ENCODE peak calls at places on chromosome 20, in six cellular contexts. One of them, this sample, is unnamed.
A peak's percentile ranks its signal among the peaks of the same experiment; 100 is the strongest.

GRCh38 chr20:50271674-50272412 is 81.2 kb downstream of the CEBPB start:
- DNase-seq in mesendoderm: no peak
- DNase-seq in neuronal stem cell: no peak
- DNase-seq in H1: no peak
- DNase-seq in IMR-90: no peak
- DNase-seq in H9: no peak
- DNase-seq in this sample: no peak

GRCh38 chr20:46552460-46553420 is 2.3 kb upstream of the OCSTAMP start:
- DNase-seq in mesendoderm: peak; percentile 20
- DNase-seq in neuronal stem cell: no peak
- DNase-seq in H1: no peak
- DNase-seq in IMR-90: no peak
- DNase-seq in H9: no peak
- DNase-seq in this sample: no peak

GRCh38 chr20:56391596-56392281 is at the start of gene AURKA:
- DNase-seq in mesendoderm: no peak
- DNase-seq in neuronal stem cell: no peak
- DNase-seq in H1: no peak
- DNase-seq in IMR-90: no peak
- DNase-seq in H9: no peak
- DNase-seq in this sample: peak; percentile 42

GRCh38 chr20:34069341-34070078 is 42.5 kb downstream of the EIF2S2 start:
- DNase-seq in mesendoderm: peak; percentile 90
- DNase-seq in neuronal stem cell: peak; percentile 83
- DNase-seq in H1: peak; percentile 79
- DNase-seq in IMR-90: peak; percentile 85
- DNase-seq in H9: peak; percentile 72
- DNase-seq in this sample: peak; percentile 83

GRCh38 chr20:63979549-63980316 is at the start of gene SAMD10:
- DNase-seq in mesendoderm: peak; percentile 42
- DNase-seq in neuronal stem cell: no peak
- DNase-seq in H1: peak; percentile 66
- DNase-seq in IMR-90: peak; percentile 53
- DNase-seq in H9: peak; percentile 60
- DNase-seq in this sample: peak; percentile 70

GRCh38 chr20:16387661-16388060 is 185.6 kb downstream of the KIF16B start:
- DNase-seq in mesendoderm: no peak
- DNase-seq in neuronal stem cell: no peak
- DNase-seq in H1: no peak
- DNase-seq in IMR-90: no peak
- DNase-seq in H9: no peak
- DNase-seq in this sample: no peak

GRCh38 chr20:38187512-38187911 is 22.4 kb upstream of the TGM2 start:
- DNase-seq in mesendoderm: peak; percentile 69
- DNase-seq in neuronal stem cell: no peak
- DNase-seq in H1: no peak
- DNase-seq in IMR-90: peak; percentile 43
- DNase-seq in H9: peak; percentile 60
- DNase-seq in this sample: peak; percentile 56

GRCh38 chr20:25389858-25390537 is 637 bp downstream of the ABHD12 start:
- DNase-seq in mesendoderm: peak; percentile 48
- DNase-seq in neuronal stem cell: peak; percentile 56
- DNase-seq in H1: peak; percentile 69
- DNase-seq in IMR-90: no peak
- DNase-seq in H9: peak; percentile 54
- DNase-seq in this sample: peak; percentile 52

GRCh38 chr20:57464642-57465211 is 60.2 kb downstream of the CTCFL start:
- DNase-seq in mesendoderm: no peak
- DNase-seq in neuronal stem cell: no peak
- DNase-seq in H1: no peak
- DNase-seq in IMR-90: no peak
- DNase-seq in H9: no peak
- DNase-seq in this sample: no peak

GRCh38 chr20:60977896-60978295 is 274.2 kb upstream of the CDH4 start:
- DNase-seq in mesendoderm: no peak
- DNase-seq in neuronal stem cell: no peak
- DNase-seq in H1: no peak
- DNase-seq in IMR-90: no peak
- DNase-seq in H9: no peak
- DNase-seq in this sample: no peak

GRCh38 chr20:63048516-63049190 is 41.9 kb upstream of the BHLHE23 start:
- DNase-seq in mesendoderm: no peak
- DNase-seq in neuronal stem cell: no peak
- DNase-seq in H1: no peak
- DNase-seq in IMR-90: no peak
- DNase-seq in H9: no peak
- DNase-seq in this sample: no peak

GRCh38 chr20:16580127-16580526 is 6.9 kb upstream of the KIF16B start:
- DNase-seq in mesendoderm: no peak
- DNase-seq in neuronal stem cell: no peak
- DNase-seq in H1: no peak
- DNase-seq in IMR-90: peak; percentile 77
- DNase-seq in H9: no peak
- DNase-seq in this sample: peak; percentile 47

GRCh38 chr20:57713505-57713903 is 3.7 kb upstream of the PMEPA1 start:
- DNase-seq in mesendoderm: no peak
- DNase-seq in neuronal stem cell: no peak
- DNase-seq in H1: no peak
- DNase-seq in IMR-90: no peak
- DNase-seq in H9: no peak
- DNase-seq in this sample: peak; percentile 34

GRCh38 chr20:11101243-11101642 is 427.4 kb upstream of the JAG1 start:
- DNase-seq in mesendoderm: no peak
- DNase-seq in neuronal stem cell: no peak
- DNase-seq in H1: no peak
- DNase-seq in IMR-90: peak; percentile 67
- DNase-seq in H9: no peak
- DNase-seq in this sample: peak; percentile 29

GRCh38 chr20:63847374-63848002 is 13.8 kb upstream of the ABHD16B start:
- DNase-seq in mesendoderm: peak; percentile 72
- DNase-seq in neuronal stem cell: no peak
- DNase-seq in H1: peak; percentile 75
- DNase-seq in IMR-90: no peak
- DNase-seq in H9: peak; percentile 73
- DNase-seq in this sample: no peak

GRCh38 chr20:46040902-46041535 is 12.0 kb downstream of the SLC12A5 start:
- DNase-seq in mesendoderm: peak; percentile 73
- DNase-seq in neuronal stem cell: peak; percentile 76
- DNase-seq in H1: peak; percentile 93
- DNase-seq in IMR-90: peak; percentile 26
- DNase-seq in H9: peak; percentile 79
- DNase-seq in this sample: peak; percentile 45

GRCh38 chr20:45946149-45946970 is 11.9 kb downstream of the PCIF1 start:
- DNase-seq in mesendoderm: no peak
- DNase-seq in neuronal stem cell: no peak
- DNase-seq in H1: no peak
- DNase-seq in IMR-90: no peak
- DNase-seq in H9: no peak
- DNase-seq in this sample: peak; percentile 66

GRCh38 chr20:40438161-40438835 is 250.7 kb downstream of the MAFB start:
- DNase-seq in mesendoderm: peak; percentile 47
- DNase-seq in neuronal stem cell: no peak
- DNase-seq in H1: no peak
- DNase-seq in IMR-90: no peak
- DNase-seq in H9: no peak
- DNase-seq in this sample: no peak

GRCh38 chr20:34155864-34156263 is 43.8 kb upstream of the EIF2S2 start:
- DNase-seq in mesendoderm: peak; percentile 54
- DNase-seq in neuronal stem cell: no peak
- DNase-seq in H1: no peak
- DNase-seq in IMR-90: no peak
- DNase-seq in H9: no peak
- DNase-seq in this sample: no peak

GRCh38 chr20:891121-892080 is 24.7 kb downstream of the ANGPT4 start:
- DNase-seq in mesendoderm: no peak
- DNase-seq in neuronal stem cell: no peak
- DNase-seq in H1: no peak
- DNase-seq in IMR-90: no peak
- DNase-seq in H9: no peak
- DNase-seq in this sample: no peak

GRCh38 chr20:60970601-60971000 is 281.5 kb upstream of the CDH4 start:
- DNase-seq in mesendoderm: no peak
- DNase-seq in neuronal stem cell: no peak
- DNase-seq in H1: no peak
- DNase-seq in IMR-90: no peak
- DNase-seq in H9: no peak
- DNase-seq in this sample: no peak

DNA sequence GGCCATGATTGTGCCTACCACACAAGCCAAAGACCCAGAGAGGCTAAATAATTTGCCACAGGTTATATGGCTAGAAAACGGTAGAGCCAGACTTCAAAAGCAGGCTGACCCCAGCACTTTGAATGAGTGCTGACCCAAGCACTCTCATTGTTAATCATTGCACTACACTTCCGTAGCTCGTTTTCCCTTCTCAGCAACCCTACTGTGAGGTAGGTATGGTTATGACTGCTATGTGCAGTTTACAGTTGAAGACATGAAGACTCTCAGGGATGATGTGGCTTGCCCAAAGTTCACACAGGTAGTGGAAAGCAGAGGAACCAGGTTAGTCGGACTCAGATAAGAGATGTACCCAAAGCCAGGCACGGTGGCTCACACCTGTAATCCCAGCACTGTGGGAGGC is 33.5 kb upstream of the RIMS4 start:
- DNase-seq in mesendoderm: no peak
- DNase-seq in neuronal stem cell: no peak
- DNase-seq in H1: peak; percentile 17
- DNase-seq in IMR-90: no peak
- DNase-seq in H9: no peak
- DNase-seq in this sample: no peak
- H2BK15ac ChIP-seq in mesendoderm: no peak overlapping the region
- H2BK15ac ChIP-seq in neuronal stem cell: no peak overlapping the region
- H2BK15ac ChIP-seq in H1: no peak overlapping the region
- H2BK15ac ChIP-seq in IMR-90: no peak overlapping the region
- H2BK15ac ChIP-seq in H9: no peak overlapping the region
- H2BK15ac ChIP-seq in this sample: no peak overlapping the region

GRCh38 chr20:59354460-59354859 is 54.0 kb downstream of the EDN3 start:
- DNase-seq in mesendoderm: no peak
- DNase-seq in neuronal stem cell: no peak
- DNase-seq in H1: no peak
- DNase-seq in IMR-90: no peak
- DNase-seq in H9: no peak
- DNase-seq in this sample: no peak

GRCh38 chr20:59351148-59352040 is 51.0 kb downstream of the EDN3 start:
- DNase-seq in mesendoderm: no peak
- DNase-seq in neuronal stem cell: no peak
- DNase-seq in H1: no peak
- DNase-seq in IMR-90: no peak
- DNase-seq in H9: no peak
- DNase-seq in this sample: no peak

GRCh38 chr20:59350330-59351147 is 50.1 kb downstream of the EDN3 start:
- DNase-seq in mesendoderm: no peak
- DNase-seq in neuronal stem cell: no peak
- DNase-seq in H1: no peak
- DNase-seq in IMR-90: no peak
- DNase-seq in H9: no peak
- DNase-seq in this sample: no peak

GRCh38 chr20:59355242-59355641 is 54.8 kb downstream of the EDN3 start:
- DNase-seq in mesendoderm: no peak
- DNase-seq in neuronal stem cell: no peak
- DNase-seq in H1: no peak
- DNase-seq in IMR-90: no peak
- DNase-seq in H9: no peak
- DNase-seq in this sample: no peak

DNA sequence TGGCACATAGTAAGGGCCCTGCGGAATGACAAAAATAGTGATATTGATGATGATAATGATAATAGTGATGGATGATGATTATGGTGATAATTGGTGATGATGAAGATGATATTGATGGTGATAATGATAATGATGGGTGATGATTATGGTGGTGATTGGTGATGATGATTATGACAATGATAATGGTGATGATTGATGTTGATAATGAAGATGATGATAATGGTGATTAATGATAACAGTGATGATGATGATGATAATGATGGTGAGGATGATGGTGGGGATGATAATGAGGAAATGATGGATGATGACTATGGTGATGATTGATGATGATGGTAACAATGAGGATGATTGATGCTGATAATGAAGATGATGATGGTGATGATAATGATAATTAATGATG is 48.9 kb downstream of the EDN3 start:
- DNase-seq in mesendoderm: no peak
- DNase-seq in neuronal stem cell: no peak
- DNase-seq in H1: no peak
- DNase-seq in IMR-90: no peak
- DNase-seq in H9: no peak
- DNase-seq in this sample: no peak
- H2BK15ac ChIP-seq in mesendoderm: no peak overlapping the region
- H2BK15ac ChIP-seq in neuronal stem cell: no peak overlapping the region
- H2BK15ac ChIP-seq in H1: no peak overlapping the region
- H2BK15ac ChIP-seq in IMR-90: no peak overlapping the region
- H2BK15ac ChIP-seq in H9: no peak overlapping the region
- H2BK15ac ChIP-seq in this sample: no peak overlapping the region

DNA sequence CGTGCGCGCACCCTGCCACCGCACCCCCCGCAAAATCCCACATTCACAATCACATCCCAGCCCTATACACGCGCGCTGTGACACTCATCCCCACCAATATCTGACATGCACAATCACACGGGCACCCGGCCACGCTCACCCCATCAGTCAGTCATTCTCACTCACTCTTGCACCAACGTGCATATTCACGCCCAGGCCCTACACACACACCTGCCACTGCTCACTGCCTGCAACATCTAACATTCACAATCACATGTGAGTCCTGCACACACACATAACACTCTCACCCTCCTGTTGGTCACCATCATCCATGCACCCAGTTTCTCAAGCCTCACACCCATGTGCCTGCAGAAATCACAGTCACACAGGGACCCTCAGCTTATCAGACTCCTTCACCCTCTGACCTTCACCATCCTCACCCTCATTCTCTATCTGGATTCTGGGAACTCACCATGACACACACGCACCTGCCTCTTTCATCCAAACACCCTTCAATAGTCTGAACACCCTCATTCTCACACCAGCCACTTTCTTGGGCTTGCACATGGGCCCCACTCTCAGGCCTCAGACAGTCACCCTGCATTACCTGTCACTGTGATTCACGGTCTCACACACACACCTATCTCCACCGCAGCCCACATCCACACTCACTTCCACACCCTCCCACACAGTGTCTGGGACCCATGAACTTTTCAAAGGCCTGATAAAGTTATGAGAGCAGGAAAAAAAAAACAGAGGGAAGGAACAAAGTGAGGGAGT is 748 bp upstream of the ATP9A start:
- DNase-seq in mesendoderm: no peak
- DNase-seq in neuronal stem cell: no peak
- DNase-seq in H1: no peak
- DNase-seq in IMR-90: no peak
- DNase-seq in H9: no peak
- DNase-seq in this sample: no peak
- H2BK15ac ChIP-seq in mesendoderm: no peak overlapping the region
- H2BK15ac ChIP-seq in neuronal stem cell: peak overlapping the region; percentile 14
- H2BK15ac ChIP-seq in H1: no peak overlapping the region
- H2BK15ac ChIP-seq in IMR-90: peak overlapping the region; percentile 11
- H2BK15ac ChIP-seq in H9: no peak overlapping the region
- H2BK15ac ChIP-seq in this sample: no peak overlapping the region

DNA sequence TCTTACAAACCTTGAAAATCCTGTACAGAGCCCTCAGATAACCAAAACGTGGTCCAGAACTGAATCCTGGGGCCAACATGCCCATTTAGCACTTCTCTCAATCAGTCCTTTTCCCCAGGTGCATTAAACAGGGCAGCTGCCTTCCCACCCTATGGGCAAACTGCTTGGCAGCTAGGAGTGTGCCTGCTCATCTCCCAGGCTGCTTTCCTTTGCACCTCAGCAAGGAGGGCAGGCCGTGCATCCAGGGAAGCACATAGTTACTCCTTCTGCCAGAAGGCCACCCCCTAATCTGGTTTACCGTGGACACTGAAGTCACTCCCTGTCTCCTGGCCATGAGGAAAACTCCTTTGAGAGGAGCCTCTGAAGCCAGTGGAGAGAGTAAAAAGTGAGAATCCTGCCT is 10.0 kb downstream of the PKIG start:
- DNase-seq in mesendoderm: no peak
- DNase-seq in neuronal stem cell: no peak
- DNase-seq in H1: no peak
- DNase-seq in IMR-90: no peak
- DNase-seq in H9: no peak
- DNase-seq in this sample: no peak
- H2BK15ac ChIP-seq in mesendoderm: no peak overlapping the region
- H2BK15ac ChIP-seq in neuronal stem cell: no peak overlapping the region
- H2BK15ac ChIP-seq in H1: no peak overlapping the region
- H2BK15ac ChIP-seq in IMR-90: no peak overlapping the region
- H2BK15ac ChIP-seq in H9: no peak overlapping the region
- H2BK15ac ChIP-seq in this sample: no peak overlapping the region